ENCODE peak calls at places on chromosomes 1 and 21, in ten cellular contexts. Z, P, Y, L, R, S, M, H, T and Q are unnamed samples.

GRCh38 chr1:65027699-65028358 is 61.5 kb upstream of the JAK1 start:
- DNase-seq in H (no peak), L (peak; percentile 86), Z (no peak), S (no peak), P (peak; percentile 61), R (no peak), T (peak; percentile 75), M (peak; percentile 79), Y (no peak), Q (no peak)

GRCh38 chr1:45552309-45552708 is 1.7 kb downstream of the AKR1A1 start:
- DNase-seq in M (peak; percentile 65), P (no peak), T (no peak), Z (no peak), R (no peak), Y (no peak), H (no peak), L (peak; percentile 68), S (peak; percentile 75), Q (no peak)

GRCh38 chr1:62800274-62800673 is 16.3 kb downstream of the ATG4C start:
- DNase-seq in P (no peak), L (no peak), T (no peak), R (no peak), H (no peak), Y (no peak), Z (no peak), M (no peak), S (no peak), Q (no peak)

GRCh38 chr1:78831731-78832360 is 174.7 kb downstream of the ADGRL4 start:
- DNase-seq in L (no peak), Y (no peak), R (peak; percentile 46), T (no peak), M (no peak), Z (peak; percentile 96), P (no peak), S (peak; percentile 85), H (no peak), Q (no peak)

GRCh38 chr21:44051462-44051941 is 39.4 kb downstream of the TRAPPC10 start:
- DNase-seq in P (peak; percentile 76), S (no peak), L (peak; percentile 37), H (no peak), T (peak; percentile 34), R (peak; percentile 90), Y (no peak), M (peak; percentile 26), Z (peak; percentile 55), Q (no peak)

GRCh38 chr1:19013826-19014548 is 57.5 kb upstream of the IFFO2 start:
- DNase-seq in R (no peak), Y (no peak), L (no peak), T (no peak), M (no peak), S (no peak), P (no peak), H (no peak), Z (no peak), Q (no peak)

GRCh38 chr1:24720152-24720551 is 25.1 kb upstream of the CLIC4 start:
- DNase-seq in T (peak; percentile 87), L (peak; percentile 44), S (no peak), R (peak; percentile 95), P (peak; percentile 94), Y (no peak), H (no peak), M (peak; percentile 40), Z (peak; percentile 85), Q (peak; percentile 94)

GRCh38 chr1:150156868-150157603 is 7.3 kb downstream of the PLEKHO1 start:
- DNase-seq in T (no peak), Z (peak; percentile 75), L (no peak), H (no peak), Y (no peak), P (no peak), R (peak; percentile 84), M (no peak), S (no peak), Q (no peak)

GRCh38 chr1:151693057-151693651 is 23.4 kb downstream of the CELF3 start:
- DNase-seq in M (no peak), Y (no peak), H (peak; percentile 70), T (no peak), R (peak; percentile 68), P (no peak), S (no peak), Z (peak; percentile 47), L (no peak), Q (no peak)

GRCh38 chr1:152886758-152887409 is 8.8 kb downstream of the SMCP start:
- DNase-seq in L (no peak), M (no peak), R (peak; percentile 58), S (no peak), T (no peak), H (no peak), P (no peak), Y (no peak), Z (no peak), Q (no peak)

GRCh38 chr1:6353948-6354658 is 39.5 kb downstream of the ACOT7 start:
- DNase-seq in S (no peak), H (no peak), P (peak; percentile 78), M (peak; percentile 61), Z (no peak), Y (no peak), R (peak; percentile 58), T (peak; percentile 68), L (peak; percentile 70), Q (no peak)

GRCh38 chr1:7199077-7199779 is 414.0 kb downstream of the CAMTA1 start:
- DNase-seq in Y (no peak), M (no peak), S (no peak), P (no peak), T (no peak), Z (no peak), L (no peak), H (peak; percentile 43), R (no peak), Q (no peak)

GRCh38 chr1:23810818-23811420 is 10.4 kb upstream of the GALE start:
- DNase-seq in Y (peak; percentile 61), H (peak; percentile 86), M (peak; percentile 48), T (no peak), Z (peak; percentile 16), L (no peak), S (no peak), P (no peak), R (peak; percentile 54), Q (no peak)

GRCh38 chr21:30199989-30200388 is 15.9 kb downstream of the CLDN8 start:
- DNase-seq in T (no peak), L (no peak), P (no peak), S (no peak), R (no peak), M (no peak), H (no peak), Z (no peak), Y (no peak), Q (no peak)

GRCh38 chr21:30190554-30190953 is 23.9 kb upstream of the CLDN17 start:
- DNase-seq in H (no peak), M (no peak), L (no peak), Y (no peak), T (no peak), S (no peak), P (no peak), R (no peak), Z (no peak), Q (no peak)

GRCh38 chr21:30189763-30190162 is 23.2 kb upstream of the CLDN17 start:
- DNase-seq in P (no peak), Z (no peak), Y (no peak), M (no peak), T (no peak), H (no peak), S (no peak), R (no peak), L (no peak), Q (no peak)

GRCh38 chr21:30193201-30193600 is 22.7 kb downstream of the CLDN8 start:
- DNase-seq in R (no peak), L (no peak), Z (no peak), T (no peak), Y (no peak), S (no peak), M (no peak), H (no peak), P (no peak), Q (no peak)

DNA sequence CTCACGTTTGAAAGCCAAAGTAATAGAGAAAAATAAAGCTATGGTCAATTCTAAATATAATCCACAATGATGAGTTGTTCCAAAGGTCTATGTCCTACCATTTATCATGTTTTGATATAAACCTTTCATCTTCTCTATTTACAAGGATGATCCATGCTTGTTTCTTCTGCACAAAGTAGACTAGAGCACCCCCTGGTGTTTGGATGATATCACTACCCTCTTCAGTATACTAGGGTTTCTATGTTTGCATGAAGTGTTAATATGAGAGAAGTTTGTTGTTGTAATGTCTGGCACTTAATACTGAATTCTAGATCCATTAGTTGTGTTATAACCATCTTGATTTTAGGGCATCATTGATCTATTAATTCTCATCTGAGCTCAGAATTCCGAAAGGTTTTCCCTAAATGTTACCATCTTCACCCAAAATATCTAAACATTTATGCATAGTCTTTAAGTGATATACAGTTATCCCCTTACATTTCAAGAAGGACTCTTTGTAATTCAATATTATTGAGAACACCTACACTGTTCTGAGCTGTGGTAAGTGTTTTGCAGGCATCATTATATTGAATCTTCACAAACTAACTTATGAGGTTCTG is 21.1 kb downstream of the CLDN8 start:
- DNase-seq in L (no peak), S (no peak), T (no peak), M (no peak), H (peak; percentile 81), R (no peak), P (no peak), Y (no peak), Z (no peak), Q (no peak)
- TF ChIP-seq CTCF in L (peak; percentile 29), S (peak; percentile 95), T (peak; percentile 50), M (peak; percentile 33), H (peak; percentile 78), R (peak; percentile 45), P (peak; percentile 31), Y (no peak), Z (no peak), Q (peak; percentile 11)

GRCh38 chr1:33656467-33656866 is 184.0 kb downstream of the ZSCAN20 start:
- DNase-seq in S (no peak), H (no peak), R (no peak), Y (no peak), T (no peak), P (no peak), Z (no peak), M (no peak), L (no peak), Q (no peak)
- H3K4me1 ChIP-seq in S (no peaks in the 10 kb centered on the region), H (no peaks in the 10 kb centered on the region), R (no peaks in the 10 kb centered on the region), Y (no peaks in the 10 kb centered on the region), T (no peaks in the 10 kb centered on the region), P (no peaks in the 10 kb centered on the region), Z (no peaks in the 10 kb centered on the region), M (peaks cover 28% of the 10 kb centered on the region), L (peaks cover 12% of the 10 kb centered on the region), Q (no peaks in the 10 kb centered on the region)

GRCh38 chr1:210200090-210200736 is 32.4 kb upstream of the SERTAD4 start:
- DNase-seq in Y (no peak), H (no peak), T (no peak), Z (no peak), R (no peak), P (no peak), L (no peak), M (no peak), S (no peak), Q (no peak)
- TF ChIP-seq CTCF in Y (no peak), H (no peak), T (peak; percentile 50), Z (no peak), R (no peak), P (peak; percentile 7), L (no peak), M (no peak), S (peak; percentile 46), Q (peak; percentile 40)

GRCh38 chr1:155223017-155223416 is 14.5 kb downstream of the MTX1 start:
- DNase-seq in S (no peak), T (no peak), R (no peak), H (no peak), P (no peak), M (no peak), Y (no peak), Z (no peak), L (no peak), Q (no peak)
- H3K4me1 ChIP-seq in S (peaks cover 18% of the 10 kb centered on the region), T (peaks cover 11% of the 10 kb centered on the region), R (peaks cover 42% of the 10 kb centered on the region), H (peaks cover 9% of the 10 kb centered on the region), P (peaks cover 6% of the 10 kb centered on the region), M (peaks cover 29% of the 10 kb centered on the region), Y (peaks cover 20% of the 10 kb centered on the region), Z (peaks cover 22% of the 10 kb centered on the region), L (peaks cover 10% of the 10 kb centered on the region), Q (peaks cover 36% of the 10 kb centered on the region)